ENCODE peak calls at places on chromosome 16, in seven cellular contexts. V is HepG2, A is HCT116, S is K562, Y is SK-N-SH, T is GM12878, K is H1. C is an unnamed sample.

GRCh38 chr16:86680137-86680536 is 101.8 kb downstream of the FOXL1 start:
- DNase-seq in V (no peak), A (no peak), S (no peak), Y (no peak), T (no peak), K (no peak), C (no peak)

GRCh38 chr16:81410643-81411235 is 33.9 kb upstream of the CMIP start:
- DNase-seq in V (no peak), A (no peak), S (no peak), Y (no peak), T (no peak), K (no peak), C (no peak)

GRCh38 chr16:11384184-11384955 is 39.1 kb downstream of the RMI2 start:
- DNase-seq in V (no peak), A (no peak), S (no peak), Y (no peak), T (no peak), K (no peak), C (no peak)

GRCh38 chr16:89345663-89346150 is 128.2 kb downstream of the ZNF778 start:
- DNase-seq in V (peak), A (no peak), S (no peak), Y (no peak), T (no peak), K (no peak), C (peak)

GRCh38 chr16:10679921-10680320 is 14.8 kb downstream of the TEKT5 start:
- DNase-seq in V (no peak), A (no peak), S (no peak), Y (no peak), T (no peak), K (no peak), C (no peak)

GRCh38 chr16:53950677-53951076 is 246.7 kb downstream of the FTO start:
- DNase-seq in V (no peak), A (no peak), S (no peak), Y (no peak), T (no peak), K (no peak), C (peak)

GRCh38 chr16:89607453-89607852 is 6.0 kb upstream of the DPEP1 start:
- DNase-seq in V (no peak), A (no peak), S (no peak), Y (no peak), T (no peak), K (no peak), C (no peak)

GRCh38 chr16:78257376-78257728 is 157.9 kb downstream of the WWOX start:
- DNase-seq in V (no peak), A (no peak), S (no peak), Y (no peak), T (no peak), K (no peak), C (peak)

GRCh38 chr16:24552705-24553104 is 13.3 kb downstream of the RBBP6 start:
- DNase-seq in V (no peak), A (no peak), S (no peak), Y (no peak), T (no peak), K (no peak), C (no peak)

GRCh38 chr16:11429823-11430222 is 84.6 kb downstream of the RMI2 start:
- DNase-seq in V (no peak), A (no peak), S (no peak), Y (no peak), T (no peak), K (no peak), C (no peak)

GRCh38 chr16:69112285-69113129 is 7.1 kb downstream of the HAS3 start:
- DNase-seq in V (peak), A (no peak), S (peak), Y (peak), T (no peak), K (no peak), C (peak)

GRCh38 chr16:19911204-19911603 is 26.6 kb upstream of the GPRC5B start:
- DNase-seq in V (no peak), A (no peak), S (no peak), Y (no peak), T (no peak), K (no peak), C (no peak)

GRCh38 chr16:6274366-6274765 is 1058.3 kb upstream of the RBFOX1 start:
- DNase-seq in V (no peak), A (no peak), S (no peak), Y (no peak), T (no peak), K (no peak), C (no peak)

GRCh38 chr16:74045539-74045938 is 251.1 kb upstream of the PSMD7 start:
- DNase-seq in V (no peak), A (no peak), S (no peak), Y (no peak), T (no peak), K (no peak), C (no peak)

GRCh38 chr16:27235938-27236245 is 32.6 kb downstream of the KDM8 start:
- DNase-seq in V (no peak), A (no peak), S (no peak), Y (no peak), T (no peak), K (no peak), C (no peak)

GRCh38 chr16:27199747-27200146 is 3.6 kb upstream of the KDM8 start:
- DNase-seq in V (no peak), A (no peak), S (no peak), Y (no peak), T (peak), K (no peak), C (no peak)

GRCh38 chr16:53666816-53667415 is 36.7 kb downstream of the RPGRIP1L start:
- DNase-seq in V (peak), A (no peak), S (no peak), Y (no peak), T (no peak), K (no peak), C (no peak)

DNA sequence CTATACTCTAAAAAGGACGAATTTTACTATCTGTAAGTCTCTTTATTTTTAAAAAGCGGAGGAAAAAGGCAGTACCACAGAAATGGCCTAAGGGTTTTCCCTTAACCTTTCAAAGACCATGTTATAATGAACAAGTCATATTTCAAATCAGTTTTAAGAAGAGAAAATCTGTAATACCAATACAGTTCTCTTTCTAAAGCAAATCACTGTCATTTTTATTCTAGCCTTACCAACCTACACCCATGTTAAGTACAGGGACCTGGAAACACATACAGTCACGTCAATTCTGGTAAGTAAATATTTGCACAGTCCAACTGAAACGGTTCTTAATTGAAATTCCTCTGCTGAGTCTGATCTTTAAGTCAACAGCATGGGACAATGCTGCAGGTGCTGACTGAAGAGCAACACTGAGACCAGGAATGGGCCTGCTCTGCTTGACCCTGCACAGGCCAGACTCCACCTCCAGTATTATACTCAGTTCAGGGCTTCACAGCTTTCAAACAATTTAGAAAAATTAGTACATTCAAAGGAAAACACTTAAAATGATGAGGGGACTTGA is 20.2 kb downstream of the MBTPS1 start:
- DNase-seq in V (peak), A (no peak), S (no peak), Y (no peak), T (no peak), K (no peak), C (peak)
- TF ChIP-seq JUND in V (no peak), A (no peak), S (no peak), Y (no peak), T (no peak), K (no peak), C (peak)

DNA sequence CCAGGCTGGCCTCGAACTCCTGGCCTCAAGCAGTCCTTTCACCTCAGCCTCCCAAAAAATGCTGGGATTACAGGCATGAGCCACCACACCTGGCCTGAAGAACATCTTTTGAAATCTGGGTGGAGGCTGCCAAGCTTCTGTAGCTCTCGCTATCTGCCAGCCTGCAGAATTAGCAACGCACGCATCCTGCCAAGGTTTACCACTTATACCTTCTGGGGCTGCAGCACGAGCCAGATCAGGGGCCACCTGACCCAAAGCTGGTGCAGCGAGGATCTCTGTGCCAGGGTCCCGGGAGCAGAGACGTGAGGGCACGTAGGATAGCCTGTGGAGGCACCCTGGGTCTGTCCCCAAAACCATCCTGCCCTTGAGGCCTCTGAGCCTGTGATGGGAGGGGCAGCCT is 22.2 kb downstream of the SLC38A8 start:
- DNase-seq in V (no peak), A (no peak), S (no peak), Y (no peak), T (no peak), K (no peak), C (no peak)
- TF ChIP-seq JUND in V (no peak), A (no peak), S (no peak), Y (no peak), T (no peak), K (no peak), C (no peak)

GRCh38 chr16:2039286-2040030 is 8.2 kb downstream of the NTHL1 start:
- DNase-seq in V (peak), A (no peak), S (peak), Y (peak), T (no peak), K (no peak), C (peak)
- TF ChIP-seq JUND in V (no peak), A (no peak), S (no peak), Y (no peak), T (no peak), K (no peak), C (no peak)

GRCh38 chr16:55447231-55447630 is 31.8 kb upstream of the MMP2 start:
- DNase-seq in V (no peak), A (no peak), S (no peak), Y (no peak), T (no peak), K (no peak), C (no peak)

GRCh38 chr16:55439101-55439690 is 39.8 kb upstream of the MMP2 start:
- DNase-seq in V (no peak), A (no peak), S (no peak), Y (no peak), T (no peak), K (no peak), C (no peak)

GRCh38 chr16:55443855-55444254 is 35.1 kb upstream of the MMP2 start:
- DNase-seq in V (no peak), A (no peak), S (no peak), Y (no peak), T (no peak), K (no peak), C (no peak)

GRCh38 chr16:55443434-55443833 is 35.6 kb upstream of the MMP2 start:
- DNase-seq in V (no peak), A (no peak), S (no peak), Y (no peak), T (no peak), K (no peak), C (no peak)

DNA sequence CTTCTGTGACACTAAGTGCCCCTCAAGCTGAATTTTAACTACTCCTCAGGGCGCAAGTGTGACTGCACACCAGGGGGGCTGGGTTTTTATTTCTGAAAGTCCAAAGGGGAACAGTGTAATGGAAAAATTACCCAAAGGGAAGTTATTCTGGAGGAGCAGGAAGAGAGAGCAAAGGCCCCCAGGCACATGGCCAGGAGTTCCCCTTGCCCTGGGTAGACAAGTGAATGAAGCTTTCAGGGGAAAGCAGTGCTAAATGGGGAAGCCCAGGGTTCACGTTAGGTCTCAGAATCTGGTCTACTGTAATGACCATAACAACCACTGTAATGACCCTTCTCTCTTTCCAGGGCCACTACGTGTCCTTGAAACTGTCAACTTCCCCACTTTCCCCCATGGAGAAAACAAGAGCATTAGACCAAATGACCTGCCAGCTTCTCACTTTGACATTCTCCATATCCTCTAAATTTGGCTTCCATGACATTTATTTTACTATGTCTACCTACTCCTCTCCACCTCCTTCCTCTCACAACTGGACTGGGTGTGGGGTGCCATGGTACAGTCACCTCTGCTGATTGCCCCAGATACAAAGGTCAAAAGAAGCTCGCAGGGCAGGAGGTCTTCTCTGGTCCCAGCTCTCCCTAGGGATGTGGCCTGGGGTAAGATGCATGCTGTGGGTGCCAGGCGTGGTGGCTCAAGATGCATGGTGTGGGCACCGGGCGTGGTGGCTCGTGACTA is 34.1 kb upstream of the MMP2 start:
- DNase-seq in V (no peak), A (no peak), S (no peak), Y (no peak), T (peak), K (no peak), C (no peak)
- TF ChIP-seq JUND in V (no peak), A (no peak), S (no peak), Y (no peak), T (no peak), K (no peak), C (no peak)